ENCODE peak calls at places on chromosomes 4 and X, in seven cellular contexts. One of them, this sample, is unnamed.

GRCh38 chrX:146144090-146144489 is 326.5 kb downstream of the SLITRK2 start:
- DNase-seq in AG04450: no peak
- DNase-seq in ascending aorta: no peak
- DNase-seq in GM23338: no peak
- DNase-seq in sigmoid colon: no peak
- DNase-seq in HCT116: no peak
- DNase-seq in fibroblast of lung: no peak
- DNase-seq in this sample: no peak

GRCh38 chr4:86054676-86055075 is 305.2 kb downstream of the MAPK10 start:
- DNase-seq in sigmoid colon: no peak
- DNase-seq in AG04450: no peak
- DNase-seq in HCT116: no peak
- DNase-seq in GM23338: no peak
- DNase-seq in ascending aorta: no peak
- DNase-seq in fibroblast of lung: no peak
- DNase-seq in this sample: no peak

GRCh38 chr4:33340168-33340567 is 2620.0 kb downstream of the PCDH7 start:
- DNase-seq in ascending aorta: no peak
- DNase-seq in fibroblast of lung: no peak
- DNase-seq in sigmoid colon: no peak
- DNase-seq in GM23338: no peak
- DNase-seq in HCT116: no peak
- DNase-seq in AG04450: no peak
- DNase-seq in this sample: no peak

GRCh38 chrX:52015794-52016193 is 53.2 kb downstream of the MAGED4B start:
- DNase-seq in GM23338: peak
- DNase-seq in sigmoid colon: no peak
- DNase-seq in ascending aorta: no peak
- DNase-seq in HCT116: no peak
- DNase-seq in fibroblast of lung: no peak
- DNase-seq in AG04450: no peak
- DNase-seq in this sample: no peak

GRCh38 chr4:182179105-182179504 is 64.1 kb upstream of the TENM3 start:
- DNase-seq in sigmoid colon: no peak
- DNase-seq in AG04450: peak
- DNase-seq in GM23338: peak
- DNase-seq in fibroblast of lung: peak
- DNase-seq in ascending aorta: no peak
- DNase-seq in HCT116: no peak
- DNase-seq in this sample: peak

GRCh38 chr4:131499139-131499873 is 1649.8 kb upstream of the PCDH10 start:
- DNase-seq in HCT116: no peak
- DNase-seq in sigmoid colon: no peak
- DNase-seq in fibroblast of lung: peak
- DNase-seq in AG04450: peak
- DNase-seq in GM23338: no peak
- DNase-seq in ascending aorta: no peak
- DNase-seq in this sample: peak

GRCh38 chr4:127967141-127967775 is 2.1 kb downstream of the ABHD18 start:
- DNase-seq in sigmoid colon: no peak
- DNase-seq in AG04450: no peak
- DNase-seq in fibroblast of lung: peak
- DNase-seq in HCT116: no peak
- DNase-seq in GM23338: no peak
- DNase-seq in ascending aorta: no peak
- DNase-seq in this sample: no peak

GRCh38 chr4:52914051-52914605 is 52.0 kb downstream of the RASL11B start:
- DNase-seq in ascending aorta: no peak
- DNase-seq in GM23338: no peak
- DNase-seq in HCT116: no peak
- DNase-seq in fibroblast of lung: peak
- DNase-seq in sigmoid colon: no peak
- DNase-seq in AG04450: no peak
- DNase-seq in this sample: no peak

GRCh38 chr4:95547708-95548471 is 883 bp downstream of the UNC5C start:
- DNase-seq in sigmoid colon: peak
- DNase-seq in ascending aorta: no peak
- DNase-seq in GM23338: peak
- DNase-seq in fibroblast of lung: no peak
- DNase-seq in HCT116: no peak
- DNase-seq in AG04450: no peak
- DNase-seq in this sample: no peak

GRCh38 chr4:167717495-167717894 is 374.8 kb upstream of the ANXA10 start:
- DNase-seq in fibroblast of lung: no peak
- DNase-seq in AG04450: no peak
- DNase-seq in GM23338: no peak
- DNase-seq in sigmoid colon: no peak
- DNase-seq in ascending aorta: no peak
- DNase-seq in HCT116: no peak
- DNase-seq in this sample: no peak

GRCh38 chrX:130682990-130683389 is 220.0 kb downstream of the ENOX2 start:
- DNase-seq in AG04450: no peak
- DNase-seq in ascending aorta: no peak
- DNase-seq in HCT116: no peak
- DNase-seq in sigmoid colon: no peak
- DNase-seq in GM23338: peak
- DNase-seq in fibroblast of lung: peak
- DNase-seq in this sample: no peak

GRCh38 chr4:149113804-149114430 is 671.7 kb upstream of the NR3C2 start:
- DNase-seq in HCT116: no peak
- DNase-seq in ascending aorta: no peak
- DNase-seq in AG04450: peak
- DNase-seq in GM23338: no peak
- DNase-seq in fibroblast of lung: peak
- DNase-seq in sigmoid colon: no peak
- DNase-seq in this sample: peak

GRCh38 chr4:25908491-25908901 is 5.5 kb upstream of the SMIM20 start:
- DNase-seq in AG04450: peak
- DNase-seq in ascending aorta: no peak
- DNase-seq in GM23338: no peak
- DNase-seq in HCT116: peak
- DNase-seq in fibroblast of lung: peak
- DNase-seq in sigmoid colon: no peak
- DNase-seq in this sample: peak

GRCh38 chr4:40550900-40551546 is 78.6 kb downstream of the RBM47 start:
- DNase-seq in ascending aorta: no peak
- DNase-seq in GM23338: peak
- DNase-seq in AG04450: no peak
- DNase-seq in sigmoid colon: no peak
- DNase-seq in HCT116: peak
- DNase-seq in fibroblast of lung: peak
- DNase-seq in this sample: peak

GRCh38 chr4:39706829-39707511 is 9.0 kb downstream of the UBE2K start:
- DNase-seq in sigmoid colon: no peak
- DNase-seq in AG04450: no peak
- DNase-seq in GM23338: peak
- DNase-seq in ascending aorta: no peak
- DNase-seq in fibroblast of lung: no peak
- DNase-seq in HCT116: no peak
- DNase-seq in this sample: no peak

GRCh38 chrX:97471071-97471470 is 587.4 kb downstream of the RPA4 start:
- DNase-seq in sigmoid colon: no peak
- DNase-seq in ascending aorta: no peak
- DNase-seq in fibroblast of lung: no peak
- DNase-seq in HCT116: no peak
- DNase-seq in GM23338: no peak
- DNase-seq in AG04450: no peak
- DNase-seq in this sample: no peak

GRCh38 chr4:13547563-13548041 is 3.3 kb upstream of the NKX3-2 start:
- DNase-seq in HCT116: no peak
- DNase-seq in sigmoid colon: peak
- DNase-seq in ascending aorta: no peak
- DNase-seq in AG04450: no peak
- DNase-seq in GM23338: peak
- DNase-seq in fibroblast of lung: no peak
- DNase-seq in this sample: no peak

DNA sequence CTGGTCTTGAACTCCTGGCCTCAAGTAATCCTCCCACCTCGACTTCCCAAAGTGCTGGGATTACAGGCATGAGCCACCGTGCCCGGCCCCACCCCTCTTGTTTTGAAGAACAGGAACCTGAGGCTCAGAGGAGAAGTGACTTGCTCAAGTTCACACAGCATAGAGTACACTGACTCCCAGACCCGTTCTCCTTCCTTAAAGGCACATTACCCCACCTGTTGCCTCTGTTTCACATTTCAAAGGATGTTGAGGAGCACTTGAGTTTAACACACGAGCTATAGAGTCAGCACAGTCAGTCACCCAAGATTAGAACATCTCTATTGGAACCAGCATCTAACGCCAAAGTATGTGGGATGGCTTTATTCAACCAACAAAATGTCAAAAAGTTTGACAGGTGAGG is 51.1 kb downstream of the RAI2 start:
- DNase-seq in fibroblast of lung: no peak
- DNase-seq in sigmoid colon: no peak
- DNase-seq in AG04450: no peak
- DNase-seq in GM23338: no peak
- DNase-seq in ascending aorta: no peak
- DNase-seq in HCT116: no peak
- DNase-seq in this sample: no peak
- H3K27ac ChIP-seq in fibroblast of lung: no peak
- H3K27ac ChIP-seq in sigmoid colon: no peak
- H3K27ac ChIP-seq in AG04450: no peak
- H3K27ac ChIP-seq in GM23338: no peak
- H3K27ac ChIP-seq in ascending aorta: no peak
- H3K27ac ChIP-seq in HCT116: no peak
- H3K27ac ChIP-seq in this sample: no peak

GRCh38 chr4:5651089-5651488 is 57.3 kb downstream of the EVC2 start:
- DNase-seq in GM23338: no peak
- DNase-seq in AG04450: no peak
- DNase-seq in fibroblast of lung: no peak
- DNase-seq in sigmoid colon: no peak
- DNase-seq in HCT116: no peak
- DNase-seq in ascending aorta: no peak
- DNase-seq in this sample: no peak
- TF ChIP-seq CTCF in GM23338: no peak
- TF ChIP-seq CTCF in AG04450: no peak
- TF ChIP-seq CTCF in fibroblast of lung: no peak
- TF ChIP-seq CTCF in sigmoid colon: no peak
- TF ChIP-seq CTCF in HCT116: no peak
- TF ChIP-seq CTCF in ascending aorta: no peak
- TF ChIP-seq CTCF in this sample: no peak

DNA sequence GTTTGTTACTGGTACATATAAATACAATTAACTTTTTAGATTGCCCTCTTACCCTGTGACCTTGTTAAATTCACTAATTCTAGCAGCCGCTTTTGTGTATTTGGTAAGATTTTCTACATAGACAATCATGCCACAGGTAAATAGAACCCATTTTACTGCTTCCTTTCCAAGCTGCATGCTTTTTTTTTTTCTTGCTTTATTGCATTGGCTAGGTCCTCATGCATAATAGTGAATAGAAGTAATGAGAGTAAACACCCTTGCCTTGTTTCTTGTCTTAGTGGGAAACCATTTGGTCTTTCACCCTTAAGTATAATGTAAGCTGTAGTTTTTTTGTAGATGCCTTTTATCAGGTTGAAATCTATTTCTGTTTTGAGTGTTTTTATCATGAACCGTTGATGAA is 7.7 kb upstream of the TMEM271 start:
- DNase-seq in HCT116: no peak
- DNase-seq in sigmoid colon: no peak
- DNase-seq in GM23338: no peak
- DNase-seq in AG04450: no peak
- DNase-seq in ascending aorta: no peak
- DNase-seq in fibroblast of lung: no peak
- DNase-seq in this sample: no peak
- H3K27ac ChIP-seq in HCT116: no peak
- H3K27ac ChIP-seq in sigmoid colon: no peak
- H3K27ac ChIP-seq in GM23338: no peak
- H3K27ac ChIP-seq in AG04450: no peak
- H3K27ac ChIP-seq in ascending aorta: no peak
- H3K27ac ChIP-seq in fibroblast of lung: no peak
- H3K27ac ChIP-seq in this sample: no peak

GRCh38 chr4:83910693-83911092 is 374.8 kb downstream of the GPAT3 start:
- DNase-seq in HCT116: no peak
- DNase-seq in sigmoid colon: no peak
- DNase-seq in fibroblast of lung: no peak
- DNase-seq in GM23338: no peak
- DNase-seq in ascending aorta: no peak
- DNase-seq in AG04450: no peak
- DNase-seq in this sample: no peak

GRCh38 chr4:83906561-83906960 is 370.7 kb downstream of the GPAT3 start:
- DNase-seq in fibroblast of lung: peak
- DNase-seq in AG04450: peak
- DNase-seq in GM23338: no peak
- DNase-seq in HCT116: no peak
- DNase-seq in ascending aorta: no peak
- DNase-seq in sigmoid colon: no peak
- DNase-seq in this sample: no peak

DNA sequence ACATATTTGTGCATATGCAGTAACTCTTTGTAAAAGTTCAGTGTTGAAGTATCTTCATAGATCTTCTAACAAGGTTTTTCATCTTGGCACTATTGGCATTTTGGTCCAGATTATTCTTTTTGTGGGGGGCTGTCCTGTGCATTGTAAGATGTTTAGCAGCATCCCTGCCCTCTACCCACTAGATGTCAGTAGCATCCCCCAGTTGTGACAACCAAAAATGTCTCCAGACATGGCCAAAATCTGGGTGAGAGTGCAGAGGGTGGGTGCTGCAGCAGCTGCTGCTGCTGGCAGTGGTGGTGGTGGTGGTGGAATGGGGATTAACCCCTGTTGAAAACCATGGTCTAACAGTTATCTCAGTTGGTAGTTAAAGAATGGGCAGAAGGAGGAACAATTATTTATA is 370.0 kb downstream of the GPAT3 start:
- DNase-seq in sigmoid colon: no peak
- DNase-seq in AG04450: no peak
- DNase-seq in HCT116: no peak
- DNase-seq in ascending aorta: no peak
- DNase-seq in fibroblast of lung: no peak
- DNase-seq in GM23338: peak
- DNase-seq in this sample: no peak
- TF ChIP-seq CTCF in sigmoid colon: no peak
- TF ChIP-seq CTCF in AG04450: no peak
- TF ChIP-seq CTCF in HCT116: peak
- TF ChIP-seq CTCF in ascending aorta: no peak
- TF ChIP-seq CTCF in fibroblast of lung: no peak
- TF ChIP-seq CTCF in GM23338: peak
- TF ChIP-seq CTCF in this sample: no peak

GRCh38 chr4:146255463-146255862 is 41.1 kb downstream of the REELD1 start:
- DNase-seq in GM23338: no peak
- DNase-seq in HCT116: no peak
- DNase-seq in ascending aorta: no peak
- DNase-seq in AG04450: no peak
- DNase-seq in fibroblast of lung: peak
- DNase-seq in sigmoid colon: no peak
- DNase-seq in this sample: no peak
- H3K27ac ChIP-seq in GM23338: no peak
- H3K27ac ChIP-seq in HCT116: no peak
- H3K27ac ChIP-seq in ascending aorta: no peak
- H3K27ac ChIP-seq in AG04450: no peak
- H3K27ac ChIP-seq in fibroblast of lung: no peak
- H3K27ac ChIP-seq in sigmoid colon: no peak
- H3K27ac ChIP-seq in this sample: no peak

DNA sequence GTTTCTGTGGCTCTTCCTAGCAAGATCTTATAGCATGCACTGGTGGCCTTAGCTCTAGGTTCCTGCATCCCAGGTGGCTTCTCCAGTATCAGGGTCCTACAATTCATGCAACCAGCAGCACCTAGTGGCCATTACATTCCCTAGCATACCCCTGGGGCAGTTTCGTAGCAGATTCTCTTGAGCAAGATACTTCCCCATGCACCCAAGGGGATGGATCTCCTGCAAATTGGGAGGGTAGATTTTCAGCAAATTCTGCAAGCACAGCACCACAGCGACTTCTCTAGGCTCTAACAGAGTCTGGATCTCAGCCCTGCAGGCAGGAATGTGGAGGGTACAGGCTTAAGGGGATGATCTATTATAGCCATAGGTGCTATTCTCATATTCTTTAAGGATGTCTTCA is 13.1 kb upstream of the SLC9B1 start:
- DNase-seq in GM23338: peak
- DNase-seq in HCT116: peak
- DNase-seq in sigmoid colon: no peak
- DNase-seq in AG04450: no peak
- DNase-seq in fibroblast of lung: peak
- DNase-seq in ascending aorta: no peak
- DNase-seq in this sample: peak
- TF ChIP-seq CTCF in GM23338: peak
- TF ChIP-seq CTCF in HCT116: peak
- TF ChIP-seq CTCF in sigmoid colon: no peak
- TF ChIP-seq CTCF in AG04450: peak
- TF ChIP-seq CTCF in fibroblast of lung: peak
- TF ChIP-seq CTCF in ascending aorta: no peak
- TF ChIP-seq CTCF in this sample: no peak